ENCODE peak calls at places on chromosomes 12 and 14, in nine cellular contexts. T is fibroblast of lung, E is hepatocyte, I is esophagus squamous epithelium, V is tibial nerve, J is stomach, W is OCI-LY7, Y is left lung, A is Caco-2. M is an unnamed sample. For H3K4me1, the result is how much of the 10 kb centered on the place peaks cover.

GRCh38 chr12:127677537-127678131 is 589.3 kb upstream of the TMEM132C start:
- DNase-seq in W (peak), E (peak), I (no peak), V (peak), T (peak), Y (no peak), A (peak), J (peak), M (peak)

GRCh38 chr14:72169521-72169920 is 237.3 kb downstream of the RGS6 start:
- DNase-seq in Y (no peak), W (peak), I (no peak), A (peak), J (no peak), T (no peak), E (no peak), V (no peak), M (no peak)

GRCh38 chr14:102046337-102047278 is 40.2 kb downstream of the HSP90AA1 start:
- DNase-seq in E (peak), W (peak), V (peak), A (peak), T (peak), Y (peak), I (no peak), J (peak), M (peak)

GRCh38 chr12:111068281-111068680 is 147.9 kb upstream of the MYL2 start:
- DNase-seq in A (no peak), J (no peak), E (no peak), W (no peak), Y (no peak), T (no peak), V (no peak), I (no peak), M (no peak)

GRCh38 chr12:89064151-89064550 is 288.1 kb downstream of the DUSP6 start:
- DNase-seq in E (no peak), A (no peak), V (no peak), Y (no peak), W (no peak), T (no peak), J (no peak), I (no peak), M (no peak)

GRCh38 chr12:95173392-95174251 is 43.6 kb downstream of the FGD6 start:
- DNase-seq in T (peak), J (peak), I (no peak), E (peak), V (peak), A (no peak), W (no peak), Y (peak), M (peak)

GRCh38 chr12:2924019-2924418 is 33.3 kb downstream of the TULP3 start:
- DNase-seq in V (no peak), E (no peak), T (peak), Y (no peak), I (no peak), W (no peak), A (no peak), J (no peak), M (no peak)

GRCh38 chr12:25052191-25053020 is 103.5 kb upstream of the BCAT1 start:
- DNase-seq in W (peak), J (no peak), T (no peak), Y (peak), E (peak), V (no peak), A (peak), I (no peak), M (no peak)

GRCh38 chr14:102630405-102630804 is 38.0 kb downstream of the RCOR1 start:
- DNase-seq in V (no peak), Y (no peak), W (no peak), I (no peak), A (peak), T (no peak), E (peak), J (no peak), M (no peak)

GRCh38 chr12:121167232-121167820 is 34.6 kb downstream of the P2RX7 start:
- DNase-seq in I (no peak), Y (peak), V (no peak), J (no peak), E (no peak), T (no peak), W (no peak), A (peak), M (no peak)

GRCh38 chr14:95667251-95667693 is 19.0 kb upstream of the TCL1B start:
- DNase-seq in W (peak), I (no peak), Y (no peak), T (no peak), J (no peak), V (no peak), A (no peak), E (no peak), M (no peak)

GRCh38 chr12:38906482-38907170 is 1.2 kb upstream of the CPNE8 start:
- DNase-seq in E (peak), V (peak), I (peak), A (peak), J (peak), W (no peak), T (peak), Y (peak), M (peak)

GRCh38 chr12:120215357-120215735 is 14.4 kb upstream of the RPLP0 start:
- DNase-seq in V (no peak), J (no peak), W (no peak), A (no peak), I (no peak), T (no peak), E (no peak), Y (no peak), M (no peak)

GRCh38 chr12:96416033-96416790 is 16.0 kb upstream of the CDK17 start:
- DNase-seq in W (no peak), T (peak), J (no peak), V (no peak), A (peak), Y (no peak), I (no peak), E (no peak), M (no peak)

GRCh38 chr12:102406033-102406584 is 74.3 kb downstream of the IGF1 start:
- DNase-seq in A (no peak), T (peak), J (peak), E (peak), V (peak), I (no peak), Y (no peak), W (no peak), M (no peak)

GRCh38 chr14:34052658-34053014 is 101.8 kb upstream of the EGLN3 start:
- DNase-seq in E (peak), T (peak), J (peak), Y (no peak), V (no peak), W (no peak), I (no peak), A (peak), M (peak)

GRCh38 chr12:13223176-13223806 is 26.8 kb downstream of the EMP1 start:
- DNase-seq in T (peak), A (peak), Y (no peak), W (no peak), E (peak), I (no peak), V (no peak), J (no peak), M (peak)

GRCh38 chr14:43411841-43412240 is 1095.2 kb downstream of the FSCB start:
- DNase-seq in T (no peak), A (no peak), Y (no peak), V (no peak), E (peak), J (no peak), I (no peak), W (no peak), M (no peak)

GRCh38 chr14:96354246-96354645 is 8.9 kb downstream of the ATG2B start:
- DNase-seq in V (no peak), W (no peak), I (no peak), T (no peak), Y (no peak), J (no peak), A (no peak), E (no peak), M (no peak)

GRCh38 chr14:76467843-76468242 is 91.9 kb downstream of the ESRRB start:
- DNase-seq in J (no peak), W (no peak), Y (no peak), A (no peak), V (no peak), T (no peak), E (peak), I (no peak), M (no peak)

GRCh38 chr14:58298880-58299664 is 717 bp downstream of the ARID4A start:
- DNase-seq in Y (peak), V (no peak), I (no peak), E (peak), T (no peak), J (peak), W (peak), A (peak), M (no peak)

GRCh38 chr12:124457287-124458219 is 109.9 kb downstream of the NCOR2 start:
- DNase-seq in Y (peak), W (no peak), T (peak), E (peak), I (peak), J (peak), A (no peak), V (peak), M (peak)

GRCh38 chr12:24608637-24609285 is 340.1 kb downstream of the BCAT1 start:
- DNase-seq in I (no peak), T (peak), Y (no peak), W (no peak), V (no peak), A (no peak), E (no peak), J (no peak), M (no peak)

GRCh38 chr12:65615091-65615490 is 209.2 kb upstream of the HMGA2 start:
- DNase-seq in I (no peak), V (no peak), Y (no peak), A (no peak), J (no peak), W (no peak), T (peak), E (peak), M (no peak)

GRCh38 chr12:49881400-49882247 is 22.1 kb downstream of the FAIM2 start:
- DNase-seq in T (no peak), I (no peak), W (no peak), Y (no peak), E (no peak), A (no peak), J (no peak), V (no peak), M (no peak)

GRCh38 chr14:101449114-101449513 is 112.2 kb upstream of the DIO3 start:
- DNase-seq in A (no peak), W (peak), Y (no peak), E (no peak), I (no peak), J (no peak), V (no peak), T (no peak), M (no peak)

GRCh38 chr12:27359578-27360340 is 27.1 kb downstream of the BMAL2 start:
- DNase-seq in V (no peak), W (no peak), E (no peak), I (no peak), Y (no peak), A (no peak), J (no peak), T (peak), M (no peak)

GRCh38 chr12:124687695-124688301 is 120.4 kb upstream of the NCOR2 start:
- DNase-seq in I (no peak), T (peak), J (no peak), W (no peak), Y (no peak), E (no peak), A (no peak), V (peak), M (no peak)

DNA sequence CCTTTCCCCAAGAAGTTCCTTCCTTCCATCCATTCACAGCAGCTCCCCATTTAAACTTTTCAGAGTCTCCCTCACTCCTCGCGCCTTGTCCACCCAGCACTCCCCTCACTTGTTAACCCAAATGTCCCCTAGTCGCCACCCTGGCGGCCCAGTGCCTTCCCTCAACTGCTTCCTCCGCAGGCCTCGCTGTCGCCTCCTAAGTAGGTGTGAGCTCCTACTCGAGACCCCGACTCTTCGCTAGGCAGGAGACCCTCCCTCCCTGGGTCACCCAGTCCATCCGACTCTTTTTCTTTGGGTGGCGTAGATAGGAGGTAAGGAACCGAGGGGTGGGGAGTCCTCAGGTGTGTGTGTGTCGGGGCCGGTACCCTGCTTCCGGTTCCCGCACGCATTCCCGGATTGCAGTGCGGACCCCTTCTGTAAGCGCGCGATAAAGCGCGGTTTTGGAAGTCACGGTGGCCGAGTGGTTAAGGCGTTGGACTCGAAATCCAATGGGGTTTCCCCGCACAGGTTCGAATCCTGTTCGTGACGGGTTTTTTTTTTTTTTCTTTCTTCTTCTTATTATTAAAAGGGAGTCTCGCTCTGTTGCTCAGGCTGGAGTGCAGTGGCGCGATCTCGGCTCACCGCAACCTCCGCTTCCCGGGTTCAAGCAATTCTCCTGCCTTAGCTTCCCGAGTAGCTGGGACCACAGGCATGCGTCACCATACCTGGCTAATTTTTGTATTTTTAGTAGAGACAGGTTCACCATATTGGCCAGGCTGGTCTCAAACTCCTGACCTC is 823 bp upstream of the SMARCC2 start:
- DNase-seq in V (peak), T (peak), A (peak), E (peak), Y (peak), W (peak), I (peak), J (peak), M (peak)
- TF ChIP-seq CTCF in V (no peak), T (peak), A (peak), E (no peak), Y (peak), W (peak), I (peak), J (no peak), M (no peak)

GRCh38 chr14:68566075-68566474 is 226.8 kb downstream of the ZFP36L1 start:
- DNase-seq in J (no peak), E (no peak), V (no peak), W (no peak), T (no peak), Y (peak), I (no peak), A (no peak), M (no peak)
- H3K4me1 ChIP-seq in J (half or more), E (half or more), V (half or more), W (under half), T (under half), Y (under half), I (under half), A (under half), M (half or more)

GRCh38 chr12:105775351-105775750 is 363.4 kb downstream of the NUAK1 start:
- DNase-seq in V (no peak), T (peak), J (no peak), Y (no peak), W (no peak), E (no peak), A (no peak), I (no peak), M (no peak)
- TF ChIP-seq CTCF in V (no peak), T (peak), J (no peak), Y (no peak), W (no peak), E (peak), A (no peak), I (no peak), M (no peak)

DNA sequence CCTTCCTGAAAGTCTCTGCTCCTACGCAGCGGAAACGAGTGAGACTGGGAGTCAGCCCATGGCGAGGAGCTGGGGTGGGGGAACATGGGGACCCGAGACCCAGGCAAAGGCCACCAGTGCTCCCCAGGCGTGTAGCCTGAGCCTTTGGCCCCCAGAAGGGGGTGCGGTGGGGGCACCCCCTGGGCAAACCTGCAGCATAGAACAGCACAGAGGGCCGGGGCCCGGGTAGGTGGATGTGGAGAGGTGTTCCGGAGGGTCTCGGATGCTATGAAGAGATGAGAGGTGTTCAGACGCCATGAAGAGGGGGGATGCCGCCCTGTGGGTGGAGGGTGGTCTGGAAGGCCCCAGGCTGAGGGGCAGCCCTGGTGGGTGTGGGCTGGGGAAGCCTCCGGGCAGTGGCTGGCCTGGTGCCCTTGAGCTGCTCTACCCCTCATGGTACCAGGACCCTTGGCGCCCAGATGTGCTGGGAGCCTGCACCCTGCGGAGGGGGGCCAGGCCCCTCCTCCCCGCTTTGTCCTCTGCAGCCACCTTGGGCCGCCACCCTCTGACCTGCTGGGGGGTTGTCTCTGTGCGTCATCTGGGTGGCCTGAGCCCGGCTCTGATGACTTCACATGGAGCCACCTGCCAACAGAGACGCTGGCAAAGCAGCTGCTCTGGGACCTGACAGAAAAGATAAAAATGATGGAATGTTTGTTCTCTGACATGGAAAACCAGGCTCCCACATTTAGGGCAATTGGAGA is 83.4 kb downstream of the KIF26A start:
- DNase-seq in T (no peak), A (no peak), J (no peak), V (no peak), W (no peak), I (no peak), Y (peak), E (no peak), M (no peak)
- H3K4me1 ChIP-seq in T (under half), A (under half), J (under half), V (under half), W (under half), I (under half), Y (under half), E (under half), M (under half)

M was measured in esophagus muscularis mucosa.